ENCODE peak calls at places on chromosomes 13 and 19, in six cellular contexts. G is stimulated activated CD8-positive, alpha-beta memory T cell treated with anti-CD3 and anti-CD28 coated beads, Interleukin-15, amount 100 ng/mL, for 1 hour; Z is kidney epithelial cell; J is mesenteric fat pad; P is H7; O is Daoy. F is an unnamed sample.

GRCh38 chr19:57512845-57513244 is 13.1 kb downstream of the ZNF773 start:
- DNase-seq in Z (no peak), J (no peak), P (no peak), G (no peak), O (no peak), F (peak; percentile 42)

GRCh38 chr19:45097776-45098520 is 5.0 kb downstream of the PPP1R37 start:
- DNase-seq in P (peak; percentile 70), Z (peak; percentile 92), G (no peak), O (peak; percentile 95), J (no peak), F (peak; percentile 60)

GRCh38 chr13:87669379-87669978 is 1.7 kb upstream of the SLITRK5 start:
- DNase-seq in Z (no peak), G (no peak), O (no peak), P (peak; percentile 17), J (no peak), F (peak; percentile 64)

GRCh38 chr13:33512880-33513554 is 227.5 kb upstream of the STARD13 start:
- DNase-seq in Z (no peak), O (no peak), J (no peak), P (no peak), G (no peak), F (no peak)

GRCh38 chr19:45218887-45219780 is 26.1 kb downstream of the EXOC3L2 start:
- DNase-seq in O (no peak), G (no peak), Z (no peak), J (no peak), P (no peak), F (peak; percentile 76)

GRCh38 chr13:44843403-44843802 is 145.9 kb downstream of the NUFIP1 start:
- DNase-seq in O (peak; percentile 19), G (no peak), J (no peak), Z (no peak), P (no peak), F (no peak)

GRCh38 chr19:54451331-54451871 is 2.4 kb downstream of the LENG8 start:
- DNase-seq in G (no peak), P (no peak), O (peak; percentile 63), J (no peak), Z (no peak), F (no peak)

GRCh38 chr13:41345921-41346589 is 35.0 kb downstream of the NAA16 start:
- DNase-seq in Z (no peak), J (no peak), G (no peak), O (no peak), P (no peak), F (no peak)

GRCh38 chr13:76019421-76020044 is 383.4 kb downstream of the LMO7 start:
- DNase-seq in O (peak; percentile 4), G (no peak), Z (no peak), J (no peak), P (peak; percentile 0), F (peak; percentile 61)

GRCh38 chr13:40074338-40074737 is 418.9 kb downstream of the COG6 start:
- DNase-seq in O (no peak), P (no peak), G (no peak), J (no peak), Z (no peak), F (no peak)

GRCh38 chr13:45682494-45683008 is 19.6 kb upstream of the CBY2 start:
- DNase-seq in G (no peak), Z (no peak), J (no peak), P (no peak), O (no peak), F (peak; percentile 39)

GRCh38 chr19:11684987-11685675 is 53.6 kb downstream of the ZNF823 start:
- DNase-seq in P (no peak), O (no peak), Z (no peak), G (no peak), J (no peak), F (no peak)

GRCh38 chr13:97567510-97568243 is 133.7 kb downstream of the RAP2A start:
- DNase-seq in Z (peak; percentile 28), O (peak; percentile 4), G (no peak), P (no peak), J (no peak), F (peak; percentile 17)

GRCh38 chr13:105144936-105145335 is 1390.5 kb downstream of the EFNB2 start:
- DNase-seq in Z (no peak), J (no peak), G (no peak), P (no peak), O (no peak), F (no peak)

GRCh38 chr19:12075538-12076139 is 11.1 kb downstream of the ZNF844 start:
- DNase-seq in O (no peak), Z (no peak), P (no peak), J (no peak), G (no peak), F (no peak)

GRCh38 chr19:38837656-38838121 is 6.1 kb upstream of the ECH1 start:
- DNase-seq in J (no peak), Z (no peak), P (peak; percentile 21), G (no peak), O (no peak), F (peak; percentile 40)

GRCh38 chr13:105773887-105774538 is 761.4 kb downstream of the EFNB2 start:
- DNase-seq in G (no peak), O (peak; percentile 73), J (no peak), Z (peak; percentile 89), P (no peak), F (peak; percentile 4)

GRCh38 chr13:111177081-111177711 is 62.1 kb downstream of the ARHGEF7 start:
- DNase-seq in J (no peak), P (no peak), G (no peak), O (peak; percentile 9), Z (no peak), F (no peak)

GRCh38 chr19:10486551-10486950 is 16.6 kb downstream of the KEAP1 start:
- DNase-seq in G (no peak), P (no peak), O (no peak), Z (no peak), J (no peak), F (no peak)

GRCh38 chr13:41995946-41996345 is 35.0 kb upstream of the VWA8 start:
- DNase-seq in J (no peak), O (peak; percentile 46), P (no peak), G (no peak), Z (peak; percentile 32), F (no peak)

GRCh38 chr13:31027136-31027535 is 94.7 kb downstream of the TEX26 start:
- DNase-seq in Z (no peak), P (no peak), G (no peak), J (no peak), O (no peak), F (no peak)

GRCh38 chr19:980133-980998 is 3.8 kb upstream of the WDR18 start:
- DNase-seq in O (no peak), Z (no peak), J (no peak), P (peak; percentile 91), G (no peak), F (peak; percentile 79)

GRCh38 chr19:49997709-49998108 is 27.5 kb downstream of the VRK3 start:
- DNase-seq in P (peak; percentile 93), G (no peak), Z (no peak), J (no peak), O (peak; percentile 54), F (peak; percentile 75)

F was measured in left kidney.